ENCODE peak calls at places on chromosomes 16 and 17, in four cellular contexts. J is GM12878, E is H1, R is HepG2. V is an unnamed sample.

GRCh38 chr16:6095414-6095813 is 997.8 kb upstream of the EEF2KMT start:
- DNase-seq in J (no peak), E (no peak), R (no peak), V (no peak)

GRCh38 chr16:88810166-88810867 is 1.4 kb downstream of the APRT start:
- DNase-seq in J (no peak), E (no peak), R (no peak), V (no peak)

GRCh38 chr17:49495842-49496182 is 719 bp downstream of the NGFR start:
- DNase-seq in J (no peak), E (no peak), R (no peak), V (no peak)

GRCh38 chr16:13012591-13012990 is 111.2 kb downstream of the SHISA9 start:
- DNase-seq in J (no peak), E (no peak), R (no peak), V (no peak)

GRCh38 chr17:82687375-82687861 is 11.1 kb downstream of the RAB40B start:
- DNase-seq in J (peak; percentile 4), E (no peak), R (no peak), V (no peak)

GRCh38 chr17:75307957-75308731 is 18.9 kb upstream of the SLC25A19 start:
- DNase-seq in J (no peak), E (no peak), R (no peak), V (no peak)

GRCh38 chr16:29811170-29811895 is 660 bp upstream of the PRRT2 start:
- DNase-seq in J (peak; percentile 72), E (peak; percentile 86), R (peak; percentile 95), V (peak; percentile 97)

GRCh38 chr17:66663041-66663494 is 171.8 kb upstream of the CACNG5 start:
- DNase-seq in J (no peak), E (no peak), R (no peak), V (no peak)

GRCh38 chr17:81512984-81513668 is 527 bp upstream of the ACTG1 start:
- DNase-seq in J (no peak), E (no peak), R (peak; percentile 80), V (peak; percentile 46)

GRCh38 chr16:10754941-10755340 is 11.3 kb downstream of the NUBP1 start:
- DNase-seq in J (no peak), E (no peak), R (no peak), V (no peak)

GRCh38 chr17:65604070-65604469 is 42.6 kb upstream of the AXIN2 start:
- DNase-seq in J (no peak), E (no peak), R (no peak), V (no peak)

GRCh38 chr16:12902511-12903324 is 1.3 kb downstream of the SHISA9 start:
- DNase-seq in J (no peak), E (no peak), R (no peak), V (no peak)

GRCh38 chr16:88703486-88704309 is 2.5 kb downstream of the RNF166 start:
- DNase-seq in J (no peak), E (no peak), R (no peak), V (no peak)

DNA sequence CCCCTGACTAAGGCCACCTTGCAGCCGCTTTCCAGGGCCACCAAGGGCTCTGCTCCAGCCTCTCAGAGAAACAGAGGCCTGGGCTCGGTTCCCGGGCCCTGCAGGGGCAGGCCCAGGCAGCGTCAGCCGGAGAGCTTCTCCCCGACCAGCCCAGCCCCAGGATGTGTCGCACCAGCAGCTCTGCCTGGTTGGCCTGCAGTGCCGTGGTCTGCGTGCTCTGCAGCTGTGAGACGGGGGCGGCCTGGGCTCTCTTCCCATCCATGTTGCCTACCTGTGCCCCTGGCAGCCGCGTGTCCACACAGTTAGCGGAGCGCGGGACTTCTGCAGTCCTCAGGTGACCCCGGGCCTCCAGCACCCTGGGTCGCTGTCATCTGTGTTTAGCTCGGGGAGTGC is 4.8 kb downstream of the IGFALS start:
- DNase-seq in J (no peak), E (no peak), R (no peak), V (no peak)
- H3K9ac ChIP-seq in J (no peak overlapping the region), E (no peak overlapping the region), R (no peak overlapping the region), V (no peak overlapping the region)

DNA sequence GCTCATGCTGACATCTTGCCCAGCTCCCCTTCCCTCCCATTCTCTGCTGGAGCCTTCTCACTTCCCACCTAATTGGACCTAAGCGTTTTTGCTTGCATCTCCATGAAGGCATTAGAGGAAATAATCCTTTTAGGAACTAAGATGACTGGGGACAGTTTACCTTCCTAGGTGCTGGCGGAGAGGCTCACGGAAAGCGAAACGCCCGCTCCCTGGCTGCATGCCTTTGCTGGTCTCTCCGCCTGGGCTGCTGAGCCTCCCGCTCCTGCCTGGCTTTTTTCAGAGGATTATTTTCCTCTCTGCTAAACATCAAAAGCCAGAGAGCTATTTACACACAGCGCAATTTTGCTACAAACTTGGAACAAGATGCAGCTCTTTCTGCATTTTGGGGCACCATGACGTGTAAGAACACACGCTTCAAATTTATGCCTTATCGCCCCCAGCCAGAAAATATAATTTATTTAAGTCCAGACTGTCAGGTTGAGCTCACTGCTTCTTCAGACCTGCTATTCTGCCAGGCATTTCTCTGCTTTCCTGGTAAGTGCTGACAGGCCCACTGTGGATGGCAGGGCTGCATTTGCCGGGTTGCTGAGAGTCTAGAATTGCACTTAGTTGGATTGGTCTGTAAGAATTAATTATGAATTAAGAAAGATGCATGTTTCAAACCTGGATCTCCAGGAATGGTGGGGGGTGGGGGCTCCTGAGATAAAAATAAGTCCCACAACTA is 124.5 kb downstream of the SPACA3 start:
- DNase-seq in J (no peak), E (no peak), R (no peak), V (no peak)
- TF ChIP-seq SUZ12 in J (no peak), E (no peak), R (no peak), V (no peak)

GRCh38 chr17:78134899-78135385 is 4.4 kb downstream of the TMC8 start:
- DNase-seq in J (no peak), E (no peak), R (no peak), V (no peak)
- H3K9me3 ChIP-seq in J (no peaks in the 10 kb centered on the region), E (no peaks in the 10 kb centered on the region), R (no peaks in the 10 kb centered on the region), V (no peaks in the 10 kb centered on the region)

GRCh38 chr17:78645421-78646295 is 68.5 kb upstream of the DNAH17 start:
- DNase-seq in J (peak; percentile 70), E (no peak), R (no peak), V (no peak)
- H3K9ac ChIP-seq in J (peak overlapping the region; percentile 34), E (no peak overlapping the region), R (no peak overlapping the region), V (no peak overlapping the region)

GRCh38 chr17:38418693-38419507 is 9.4 kb upstream of the ARHGAP23 start:
- DNase-seq in J (no peak), E (no peak), R (no peak), V (no peak)
- TF ChIP-seq SUZ12 in J (no peak), E (no peak), R (no peak), V (no peak)